ENCODE peak calls at places on chromosomes 1 and 21, in five cellular contexts. O is BE2C, R is cardiac muscle cell, D is ovary, A is fibroblast of lung. C is an unnamed sample.
A peak's percentile ranks its signal among the peaks of the same experiment; 100 is the strongest.

GRCh38 chr1:32241011-32241763 is 5.8 kb upstream of the FAM167B start:
- DNase-seq in R (peak; percentile 44), D (peak; percentile 77), A (peak; percentile 58), O (peak; percentile 46), C (peak; percentile 74)

GRCh38 chr1:201602413-201603265 is 63.7 kb downstream of the NAV1 start:
- DNase-seq in R (peak; percentile 83), D (no peak), O (no peak), A (peak; percentile 81), C (peak; percentile 94)

GRCh38 chr1:6200188-6200809 is 904 bp upstream of the RPL22 start:
- DNase-seq in O (no peak), R (no peak), D (no peak), A (no peak), C (no peak)

GRCh38 chr1:212860713-212861581 is 2.9 kb downstream of the FLVCR1 start:
- DNase-seq in R (peak; percentile 6), O (no peak), D (no peak), A (peak; percentile 6), C (no peak)

GRCh38 chr1:51070640-51071039 is 31.4 kb upstream of the C1orf185 start:
- DNase-seq in O (no peak), R (no peak), A (no peak), D (no peak), C (peak; percentile 71)

GRCh38 chr1:100671604-100672003 is 47.9 kb upstream of the VCAM1 start:
- DNase-seq in D (no peak), A (peak; percentile 62), O (no peak), R (peak; percentile 50), C (peak; percentile 32)

GRCh38 chr1:181479137-181479745 is 4.1 kb upstream of the CACNA1E start:
- DNase-seq in D (peak; percentile 40), R (peak; percentile 80), A (peak; percentile 72), O (peak; percentile 28), C (peak; percentile 79)

GRCh38 chr1:92850019-92850418 is 18.2 kb downstream of the RPL5 start:
- DNase-seq in D (no peak), O (no peak), R (no peak), A (no peak), C (no peak)

GRCh38 chr1:97314685-97315084 is 593.1 kb downstream of the PTBP2 start:
- DNase-seq in R (no peak), D (no peak), A (no peak), O (no peak), C (no peak)

GRCh38 chr1:100730130-100730529 is 10.6 kb downstream of the VCAM1 start:
- DNase-seq in O (no peak), A (no peak), D (no peak), R (peak; percentile 31), C (peak; percentile 74)

GRCh38 chr1:74199504-74199903 is 1.5 kb downstream of the FPGT start:
- DNase-seq in O (no peak), A (no peak), D (no peak), R (peak; percentile 29), C (no peak)

GRCh38 chr1:9882296-9882944 is 27.6 kb downstream of the CTNNBIP1 start:
- DNase-seq in A (no peak), D (no peak), R (no peak), O (no peak), C (no peak)

GRCh38 chr1:225543350-225543749 is 109.6 kb downstream of the ENAH start:
- DNase-seq in R (no peak), A (no peak), D (no peak), O (no peak), C (no peak)
- H3K4me1 ChIP-seq in R (peaks cover 20% of the 10 kb centered on the region), A (peaks cover under 1% of the 10 kb centered on the region), D (peaks cover 5% of the 10 kb centered on the region), O (peaks cover 11% of the 10 kb centered on the region), C (peaks cover 14% of the 10 kb centered on the region)

GRCh38 chr1:231410041-231410591 is 12.0 kb downstream of the EGLN1 start:
- DNase-seq in A (peak; percentile 55), R (peak; percentile 33), D (no peak), O (no peak), C (no peak)
- H3K4me1 ChIP-seq in A (peaks cover 4% of the 10 kb centered on the region), R (peaks cover 64% of the 10 kb centered on the region), D (peaks cover 11% of the 10 kb centered on the region), O (peaks cover 9% of the 10 kb centered on the region), C (peaks cover 32% of the 10 kb centered on the region)

GRCh38 chr1:15953791-15954201 is 22.1 kb downstream of the ZBTB17 start:
- DNase-seq in A (no peak), D (no peak), O (peak; percentile 40), R (no peak), C (no peak)
- H3K4me1 ChIP-seq in A (peaks cover 62% of the 10 kb centered on the region), D (peaks cover 31% of the 10 kb centered on the region), O (peaks cover 34% of the 10 kb centered on the region), R (peaks cover 85% of the 10 kb centered on the region), C (peaks cover 63% of the 10 kb centered on the region)

DNA sequence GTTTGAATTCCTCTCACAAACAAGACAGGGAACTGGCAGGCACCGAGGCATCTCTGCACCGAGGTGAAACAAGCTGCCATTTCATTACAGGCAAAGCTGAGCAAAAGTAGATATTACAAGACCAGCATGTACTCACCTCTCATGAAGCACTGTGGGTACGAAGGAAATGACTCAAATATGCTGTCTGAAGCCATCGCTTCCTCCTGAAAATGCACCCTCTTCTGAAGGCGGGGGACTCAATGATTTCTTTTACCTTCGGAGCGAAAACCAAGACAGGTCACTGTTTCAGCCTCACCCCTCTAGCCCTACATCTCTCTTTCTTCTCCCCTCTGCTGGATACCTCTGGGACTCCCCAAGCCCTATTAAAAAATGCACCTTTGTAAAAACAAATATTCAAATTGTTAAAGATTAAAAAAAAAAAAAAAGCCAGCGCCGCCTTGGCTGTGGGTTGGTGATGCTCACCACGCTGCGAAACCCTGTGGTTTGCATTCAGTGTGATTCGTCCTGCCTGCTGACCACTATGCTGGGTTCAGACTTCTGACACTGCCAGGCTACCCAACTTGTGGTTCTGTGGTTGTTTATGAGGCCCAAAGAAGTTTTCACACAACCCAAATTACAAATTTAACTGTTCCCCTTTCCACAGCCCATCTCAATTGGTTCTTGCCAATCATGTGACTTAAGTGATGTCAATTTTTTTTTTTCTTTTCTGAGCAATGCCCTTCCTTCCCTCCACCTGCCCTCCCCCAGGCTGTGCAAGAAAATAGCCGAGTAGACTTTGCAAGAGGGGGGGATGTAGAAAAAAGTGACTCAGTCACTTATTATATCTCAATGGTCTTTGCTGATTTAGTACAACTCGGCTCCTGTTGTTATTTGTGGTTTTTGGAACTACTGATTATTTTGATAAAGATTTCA is at the start of gene RUNX1:
- DNase-seq in R (peak; percentile 75), O (no peak), A (peak; percentile 79), D (no peak), C (peak; percentile 42)
- H3K4me1 ChIP-seq in R (no peaks in the 10 kb centered on the region), O (no peaks in the 10 kb centered on the region), A (peaks cover 14% of the 10 kb centered on the region), D (peaks cover 1% of the 10 kb centered on the region), C (peaks cover 53% of the 10 kb centered on the region)

GRCh38 chr1:223712184-223712855 is at the start of gene CAPN2:
- DNase-seq in D (peak; percentile 91), A (peak; percentile 89), O (peak; percentile 89), R (peak; percentile 93), C (peak; percentile 97)
- H3K4me1 ChIP-seq in D (peaks cover 22% of the 10 kb centered on the region), A (peaks cover 35% of the 10 kb centered on the region), O (peaks cover 3% of the 10 kb centered on the region), R (peaks cover 15% of the 10 kb centered on the region), C (peaks cover 72% of the 10 kb centered on the region)

DNA sequence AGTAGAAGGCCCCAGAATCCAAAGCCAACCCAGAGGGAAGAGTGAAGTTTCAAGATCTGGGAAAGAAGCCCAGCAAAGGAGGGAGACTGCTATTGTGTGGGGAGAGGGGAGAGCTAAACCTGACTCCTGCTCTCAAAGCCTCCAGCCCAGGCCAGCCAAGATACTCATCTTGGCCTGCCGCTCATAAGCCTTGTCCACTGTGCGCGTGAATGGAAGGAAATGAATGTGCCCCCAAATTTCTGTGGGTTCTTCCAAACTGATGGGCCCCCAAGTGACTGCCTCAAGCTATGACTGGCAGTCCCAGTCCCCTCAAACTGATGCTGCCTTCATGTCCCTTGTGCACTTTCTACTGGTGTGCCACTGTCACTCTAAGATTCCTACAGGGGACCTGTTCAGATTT is 2.0 kb downstream of the PLXNA2 start:
- DNase-seq in A (no peak), R (no peak), O (no peak), D (no peak), C (no peak)
- H3K4me1 ChIP-seq in A (no peaks in the 10 kb centered on the region), R (peaks cover 47% of the 10 kb centered on the region), O (peaks cover 34% of the 10 kb centered on the region), D (peaks cover 16% of the 10 kb centered on the region), C (peaks cover 23% of the 10 kb centered on the region)

GRCh38 chr1:41852091-41852490 is 66.6 kb downstream of the HIVEP3 start:
- DNase-seq in A (no peak), O (no peak), R (no peak), D (no peak), C (no peak)
- H3K4me1 ChIP-seq in A (no peaks in the 10 kb centered on the region), O (no peaks in the 10 kb centered on the region), R (no peaks in the 10 kb centered on the region), D (peaks cover 5% of the 10 kb centered on the region), C (peaks cover 48% of the 10 kb centered on the region)

GRCh38 chr21:37532868-37533780 is 166.6 kb downstream of the DYRK1A start:
- DNase-seq in D (no peak), A (peak; percentile 29), R (no peak), O (peak; percentile 38), C (no peak)
- H3K4me1 ChIP-seq in D (no peaks in the 10 kb centered on the region), A (no peaks in the 10 kb centered on the region), R (peaks cover 12% of the 10 kb centered on the region), O (no peaks in the 10 kb centered on the region), C (peaks cover 15% of the 10 kb centered on the region)

DNA sequence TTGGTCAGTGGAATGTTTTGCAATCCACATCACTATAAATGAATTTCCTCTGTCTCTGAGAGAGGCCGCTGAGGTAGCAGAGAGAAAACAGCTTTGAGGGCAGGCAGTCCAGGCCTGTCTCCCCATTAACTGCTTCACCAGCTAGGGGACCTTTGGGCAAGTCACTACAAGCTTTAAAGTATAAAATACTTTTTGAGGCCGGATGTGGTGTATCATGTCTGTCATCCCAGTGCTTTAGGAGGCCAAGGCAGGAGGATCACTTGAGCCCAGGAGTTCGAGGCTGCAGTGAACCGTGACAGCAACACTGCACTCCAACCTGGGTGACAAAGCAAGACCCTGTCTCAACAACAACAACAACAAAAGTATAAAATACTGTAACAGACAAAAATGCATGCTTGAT is 6.4 kb downstream of the IL6R start:
- DNase-seq in O (no peak), D (no peak), R (no peak), A (no peak), C (no peak)
- H3K4me1 ChIP-seq in O (no peaks in the 10 kb centered on the region), D (peaks cover 13% of the 10 kb centered on the region), R (peaks cover under 1% of the 10 kb centered on the region), A (peaks cover 13% of the 10 kb centered on the region), C (peaks cover 28% of the 10 kb centered on the region)

C was measured in adipocyte.